ENCODE peak calls at places on chromosomes 5 and 9, in four cellular contexts. E is AG04450, B is A673, V is prostate gland. P is an unnamed sample.

GRCh38 chr9:122777935-122778671 is 10.6 kb upstream of the OR5C1 start:
- DNase-seq in E (peak; percentile 68), B (no peak), V (no peak), P (peak; percentile 34)

GRCh38 chr5:11584008-11584407 is 320.2 kb downstream of the CTNND2 start:
- DNase-seq in E (no peak), B (no peak), V (no peak), P (no peak)

GRCh38 chr9:71549023-71549422 is 219.3 kb downstream of the CEMIP2 start:
- DNase-seq in E (no peak), B (no peak), V (no peak), P (no peak)

GRCh38 chr5:77316871-77317661 is 106.6 kb downstream of the PDE8B start:
- DNase-seq in E (no peak), B (no peak), V (no peak), P (no peak)

GRCh38 chr5:991472-992267 is 16.9 kb upstream of the NKD2 start:
- DNase-seq in E (no peak), B (no peak), V (peak; percentile 3), P (no peak)

GRCh38 chr5:65702036-65702435 is 19.9 kb downstream of the SGTB start:
- DNase-seq in E (no peak), B (no peak), V (no peak), P (no peak)

GRCh38 chr5:96502247-96502646 is 69.2 kb upstream of the PCSK1 start:
- DNase-seq in E (no peak), B (no peak), V (no peak), P (no peak)

GRCh38 chr9:36137392-36138004 is 965 bp downstream of the GLIPR2 start:
- DNase-seq in E (no peak), B (no peak), V (no peak), P (no peak)

GRCh38 chr9:137077758-137078693 is 709 bp downstream of the UAP1L1 start:
- DNase-seq in E (no peak), B (no peak), V (no peak), P (no peak)

GRCh38 chr5:147949711-147950573 is 43.6 kb upstream of the C5orf46 start:
- DNase-seq in E (no peak), B (peak; percentile 65), V (no peak), P (peak; percentile 1)

GRCh38 chr5:34941936-34942335 is 12.6 kb downstream of the DNAJC21 start:
- DNase-seq in E (no peak), B (no peak), V (no peak), P (no peak)

GRCh38 chr9:112308576-112308975 is 24.8 kb downstream of the PTBP3 start:
- DNase-seq in E (no peak), B (peak; percentile 22), V (no peak), P (no peak)

GRCh38 chr5:175246242-175246891 is 197.6 kb downstream of the DRD1 start:
- DNase-seq in E (peak; percentile 88), B (no peak), V (no peak), P (peak; percentile 92)

GRCh38 chr5:1112596-1113331 is 901 bp upstream of the SLC12A7 start:
- DNase-seq in E (no peak), B (no peak), V (no peak), P (peak; percentile 67)

GRCh38 chr9:104779946-104780539 is 16.1 kb downstream of the NIPSNAP3B start:
- DNase-seq in E (no peak), B (no peak), V (no peak), P (no peak)

GRCh38 chr5:56406838-56407237 is 173.7 kb upstream of the ANKRD55 start:
- DNase-seq in E (no peak), B (no peak), V (no peak), P (no peak)

GRCh38 chr5:31895199-31895598 is 256.3 kb downstream of the PDZD2 start:
- DNase-seq in E (no peak), B (no peak), V (no peak), P (no peak)

GRCh38 chr9:123267481-123268239 is 726 bp downstream of the STRBP start:
- DNase-seq in E (no peak), B (no peak), V (no peak), P (no peak)

GRCh38 chr9:128503870-128504269 is 649 bp upstream of the GLE1 start:
- DNase-seq in E (no peak), B (no peak), V (no peak), P (no peak)

GRCh38 chr9:113992276-113992951 is 85.7 kb downstream of the AMBP start:
- DNase-seq in E (no peak), B (no peak), V (peak; percentile 28), P (no peak)

GRCh38 chr9:97220894-97221477 is 86.5 kb upstream of the CCDC180 start:
- DNase-seq in E (no peak), B (no peak), V (no peak), P (no peak)

GRCh38 chr9:16262467-16263261 is 607.8 kb downstream of the BNC2 start:
- DNase-seq in E (no peak), B (no peak), V (peak; percentile 46), P (no peak)

GRCh38 chr9:136045595-136046554 is 49.2 kb downstream of the NACC2 start:
- DNase-seq in E (no peak), B (no peak), V (no peak), P (no peak)

GRCh38 chr5:30401479-30402058 is 791.9 kb upstream of the CDH6 start:
- DNase-seq in E (peak; percentile 7), B (peak; percentile 70), V (peak; percentile 15), P (no peak)

GRCh38 chr5:10168254-10168653 is 81.4 kb downstream of the ATPSCKMT start:
- DNase-seq in E (no peak), B (no peak), V (no peak), P (no peak)

GRCh38 chr5:93078082-93079038 is 502.7 kb downstream of the NR2F1-AS1 start:
- DNase-seq in E (peak; percentile 43), B (peak; percentile 25), V (peak; percentile 17), P (peak; percentile 88)

GRCh38 chr5:59187772-59188347 is 605.0 kb downstream of the RAB3C start:
- DNase-seq in E (no peak), B (no peak), V (no peak), P (no peak)
- H3K4me3 ChIP-seq in E (peak overlapping the region; percentile 28), B (peak overlapping the region; percentile 36), V (no peak overlapping the region), P (no peak overlapping the region)

DNA sequence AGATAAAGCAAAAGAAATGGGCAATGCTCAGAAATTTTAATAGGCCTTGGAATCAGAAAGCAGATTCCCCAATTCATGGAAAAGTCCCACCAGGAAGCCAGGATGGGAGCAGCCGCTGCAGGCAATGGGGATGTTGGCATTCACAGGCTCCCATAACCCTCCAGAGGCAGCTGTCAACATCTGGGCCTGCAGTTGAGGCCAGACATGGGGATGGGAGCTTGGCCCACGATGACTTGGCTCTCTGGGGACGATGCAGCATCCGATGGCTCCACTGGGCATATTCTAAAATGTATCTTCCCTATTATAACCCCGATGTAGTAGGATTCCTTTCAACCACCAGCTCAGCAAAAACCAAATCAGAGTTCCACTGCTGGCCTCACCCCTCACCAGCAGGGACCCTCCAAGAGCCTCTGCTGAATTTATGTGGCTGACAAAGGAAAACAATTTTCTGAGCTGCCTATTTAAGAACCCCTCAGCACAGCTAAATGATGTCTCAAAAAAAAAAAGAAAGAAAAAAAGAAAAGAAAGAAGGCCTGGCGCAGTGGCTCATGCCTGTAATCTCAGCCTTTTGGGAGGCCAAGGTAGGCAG is 7.1 kb downstream of the SPRY4 start:
- DNase-seq in E (no peak), B (peak; percentile 66), V (no peak), P (no peak)
- TF ChIP-seq CTCF in E (peak; percentile 65), B (peak; percentile 62), V (no peak), P (no peak)

DNA sequence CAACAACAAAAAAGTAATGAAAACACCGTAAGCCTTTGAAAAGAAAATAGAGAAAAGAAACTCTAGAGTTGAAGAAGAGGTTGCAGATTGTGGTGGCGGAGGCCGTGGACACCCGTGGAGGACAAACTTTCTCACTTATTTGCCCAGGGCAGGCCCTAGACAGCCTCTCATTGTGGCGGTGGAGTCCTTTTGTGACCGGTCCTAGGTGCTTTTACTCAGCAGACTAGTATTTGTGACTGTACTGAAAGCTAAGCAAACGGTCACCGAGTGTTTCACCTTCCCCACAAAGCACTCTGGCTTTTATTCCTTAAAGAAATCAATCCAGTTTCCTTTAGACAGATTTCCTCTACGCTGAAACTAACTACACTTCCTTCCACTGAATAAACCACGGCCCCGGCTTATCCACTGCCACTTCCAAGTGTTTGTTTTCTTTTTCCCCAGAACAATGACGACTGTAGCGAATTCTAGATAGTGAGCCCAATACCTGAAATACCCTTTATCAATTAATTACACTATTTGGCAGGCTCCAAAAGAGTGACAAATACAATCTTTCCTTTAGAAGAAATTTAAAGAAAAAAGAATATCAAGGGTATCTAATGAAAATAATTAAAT is 210.2 kb upstream of the TARS1 start:
- DNase-seq in E (no peak), B (no peak), V (no peak), P (no peak)
- H3K4me3 ChIP-seq in E (no peak overlapping the region), B (no peak overlapping the region), V (no peak overlapping the region), P (no peak overlapping the region)

GRCh38 chr9:121742923-121743322 is 91.5 kb downstream of the DAB2IP start:
- DNase-seq in E (no peak), B (no peak), V (no peak), P (no peak)

GRCh38 chr9:121743441-121744001 is 92.1 kb downstream of the DAB2IP start:
- DNase-seq in E (peak; percentile 55), B (no peak), V (peak; percentile 83), P (peak; percentile 61)

GRCh38 chr9:121744687-121745395 is 93.4 kb downstream of the DAB2IP start:
- DNase-seq in E (peak; percentile 16), B (no peak), V (no peak), P (peak; percentile 42)

GRCh38 chr9:121745396-121745695 is 93.9 kb downstream of the DAB2IP start:
- DNase-seq in E (no peak), B (no peak), V (no peak), P (no peak)

DNA sequence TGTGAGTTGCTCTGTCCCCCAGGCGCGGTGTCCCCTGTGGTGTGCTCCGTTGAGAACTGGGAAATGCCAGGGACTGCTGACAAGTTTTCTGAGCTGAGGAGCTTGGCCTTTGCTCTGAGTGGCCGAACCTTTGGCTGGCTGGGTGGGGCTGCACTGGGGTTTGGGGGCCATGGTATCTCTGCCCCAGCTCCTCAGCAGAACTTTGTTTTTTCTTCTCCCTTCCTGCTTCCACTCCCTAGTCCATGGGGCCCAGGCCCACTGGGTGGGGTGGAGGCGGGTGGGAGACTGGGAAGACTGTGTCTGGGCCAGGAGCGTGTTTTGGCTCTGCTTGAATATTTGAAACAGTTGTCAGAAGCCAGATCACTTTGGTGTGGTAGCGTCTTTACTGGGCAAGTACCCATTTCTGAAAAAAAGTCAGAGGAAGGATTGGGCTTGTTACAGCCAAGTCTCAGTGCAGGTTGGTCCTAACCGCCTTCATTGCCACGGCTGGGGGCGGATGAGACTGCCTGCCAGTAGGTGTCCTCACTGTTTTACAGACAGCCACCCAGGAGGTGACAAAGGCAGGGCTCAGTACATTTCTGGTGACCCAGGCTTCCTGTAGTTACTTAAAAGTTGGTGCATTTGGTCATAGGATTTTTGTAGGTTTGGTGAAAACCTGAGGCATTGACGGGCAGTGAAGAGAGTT is 92.7 kb downstream of the DAB2IP start:
- DNase-seq in E (no peak), B (peak; percentile 44), V (peak; percentile 81), P (no peak)
- TF ChIP-seq CTCF in E (peak; percentile 34), B (peak; percentile 58), V (peak; percentile 20), P (peak; percentile 58)